ENCODE peak calls at places on chromosomes 11 and 22, in ten cellular contexts. One of them, this sample, is unnamed.

GRCh38 chr11:833849-834311 is 1.1 kb downstream of the CD151 start:
- DNase-seq in mammary epithelial cell: peak
- DNase-seq in adrenal gland: no peak
- DNase-seq in HCT116: no peak
- DNase-seq in brain microvascular endothelial cell: peak
- DNase-seq in psoas muscle: no peak
- DNase-seq in breast epithelium: no peak
- DNase-seq in neural progenitor cell: no peak
- DNase-seq in mesendoderm: no peak
- DNase-seq in fibroblast of pulmonary artery: no peak
- DNase-seq in this sample: no peak

GRCh38 chr11:130022799-130023198 is 20.2 kb upstream of the PRDM10 start:
- DNase-seq in mammary epithelial cell: no peak
- DNase-seq in adrenal gland: no peak
- DNase-seq in HCT116: no peak
- DNase-seq in brain microvascular endothelial cell: no peak
- DNase-seq in psoas muscle: no peak
- DNase-seq in breast epithelium: no peak
- DNase-seq in neural progenitor cell: no peak
- DNase-seq in mesendoderm: no peak
- DNase-seq in fibroblast of pulmonary artery: no peak
- DNase-seq in this sample: no peak

GRCh38 chr22:39308614-39309363 is 10.6 kb downstream of the RPL3 start:
- DNase-seq in mammary epithelial cell: peak
- DNase-seq in adrenal gland: peak
- DNase-seq in HCT116: peak
- DNase-seq in brain microvascular endothelial cell: peak
- DNase-seq in psoas muscle: peak
- DNase-seq in breast epithelium: peak
- DNase-seq in neural progenitor cell: no peak
- DNase-seq in mesendoderm: peak
- DNase-seq in fibroblast of pulmonary artery: peak
- DNase-seq in this sample: peak

GRCh38 chr11:78166832-78167469 is 21.5 kb downstream of the KCTD21 start:
- DNase-seq in mammary epithelial cell: no peak
- DNase-seq in adrenal gland: no peak
- DNase-seq in HCT116: no peak
- DNase-seq in brain microvascular endothelial cell: no peak
- DNase-seq in psoas muscle: no peak
- DNase-seq in breast epithelium: no peak
- DNase-seq in neural progenitor cell: no peak
- DNase-seq in mesendoderm: no peak
- DNase-seq in fibroblast of pulmonary artery: no peak
- DNase-seq in this sample: no peak

GRCh38 chr11:128931661-128932060 is 11.0 kb downstream of the TP53AIP1 start:
- DNase-seq in mammary epithelial cell: peak
- DNase-seq in adrenal gland: no peak
- DNase-seq in HCT116: no peak
- DNase-seq in brain microvascular endothelial cell: no peak
- DNase-seq in psoas muscle: no peak
- DNase-seq in breast epithelium: no peak
- DNase-seq in neural progenitor cell: no peak
- DNase-seq in mesendoderm: no peak
- DNase-seq in fibroblast of pulmonary artery: no peak
- DNase-seq in this sample: no peak

GRCh38 chr11:9313648-9314290 is 624 bp downstream of the TMEM41B start:
- DNase-seq in mammary epithelial cell: peak
- DNase-seq in adrenal gland: no peak
- DNase-seq in HCT116: no peak
- DNase-seq in brain microvascular endothelial cell: no peak
- DNase-seq in psoas muscle: no peak
- DNase-seq in breast epithelium: no peak
- DNase-seq in neural progenitor cell: peak
- DNase-seq in mesendoderm: peak
- DNase-seq in fibroblast of pulmonary artery: peak
- DNase-seq in this sample: no peak

GRCh38 chr22:41175546-41175945 is 29.6 kb upstream of the L3MBTL2 start:
- DNase-seq in mammary epithelial cell: no peak
- DNase-seq in adrenal gland: no peak
- DNase-seq in HCT116: no peak
- DNase-seq in brain microvascular endothelial cell: no peak
- DNase-seq in psoas muscle: no peak
- DNase-seq in breast epithelium: no peak
- DNase-seq in neural progenitor cell: no peak
- DNase-seq in mesendoderm: no peak
- DNase-seq in fibroblast of pulmonary artery: peak
- DNase-seq in this sample: no peak

GRCh38 chr11:131867457-131868257 is 497.2 kb downstream of the NTM start:
- DNase-seq in mammary epithelial cell: peak
- DNase-seq in adrenal gland: peak
- DNase-seq in HCT116: no peak
- DNase-seq in brain microvascular endothelial cell: peak
- DNase-seq in psoas muscle: peak
- DNase-seq in breast epithelium: peak
- DNase-seq in neural progenitor cell: peak
- DNase-seq in mesendoderm: peak
- DNase-seq in fibroblast of pulmonary artery: peak
- DNase-seq in this sample: no peak

GRCh38 chr11:118343981-118344521 is at the start of gene CD3G:
- DNase-seq in mammary epithelial cell: no peak
- DNase-seq in adrenal gland: no peak
- DNase-seq in HCT116: no peak
- DNase-seq in brain microvascular endothelial cell: no peak
- DNase-seq in psoas muscle: no peak
- DNase-seq in breast epithelium: no peak
- DNase-seq in neural progenitor cell: no peak
- DNase-seq in mesendoderm: no peak
- DNase-seq in fibroblast of pulmonary artery: no peak
- DNase-seq in this sample: no peak

GRCh38 chr22:25714070-25714469 is 27.9 kb upstream of the MYO18B start:
- DNase-seq in mammary epithelial cell: no peak
- DNase-seq in adrenal gland: no peak
- DNase-seq in HCT116: no peak
- DNase-seq in brain microvascular endothelial cell: no peak
- DNase-seq in psoas muscle: no peak
- DNase-seq in breast epithelium: no peak
- DNase-seq in neural progenitor cell: no peak
- DNase-seq in mesendoderm: no peak
- DNase-seq in fibroblast of pulmonary artery: no peak
- DNase-seq in this sample: no peak

DNA sequence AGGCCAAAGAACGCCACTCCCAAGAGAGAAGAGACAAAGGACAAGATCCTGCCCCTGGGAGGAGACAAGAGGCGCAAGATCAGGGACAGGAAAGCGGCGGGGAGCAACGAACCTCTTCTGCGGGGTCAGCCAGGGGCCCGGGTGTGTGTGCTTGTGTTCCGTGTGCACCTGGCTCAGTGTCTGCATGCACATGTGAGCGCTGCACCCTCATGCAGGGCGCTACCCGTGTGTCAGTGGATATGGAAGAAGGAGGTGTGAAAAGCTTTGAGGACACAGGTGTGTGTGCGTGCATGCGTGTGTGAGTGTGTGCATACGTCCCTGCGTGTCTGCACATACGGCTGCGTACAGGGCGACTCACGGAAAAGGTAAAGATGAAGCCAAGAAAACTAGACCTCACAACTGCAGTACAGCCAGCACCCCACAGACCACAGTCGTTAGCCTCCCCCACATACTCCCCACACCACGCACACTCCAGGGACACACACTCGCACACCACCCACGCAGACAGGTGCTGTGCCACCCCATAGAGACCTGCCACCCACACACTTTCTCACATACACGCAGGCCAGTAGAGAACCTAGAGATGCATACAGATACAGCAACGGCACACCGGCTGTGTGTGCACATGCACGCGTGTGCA is 11.0 kb upstream of the IGSF9B start:
- DNase-seq in mammary epithelial cell: no peak
- DNase-seq in adrenal gland: no peak
- DNase-seq in HCT116: no peak
- DNase-seq in brain microvascular endothelial cell: no peak
- DNase-seq in psoas muscle: no peak
- DNase-seq in breast epithelium: no peak
- DNase-seq in neural progenitor cell: no peak
- DNase-seq in mesendoderm: no peak
- DNase-seq in fibroblast of pulmonary artery: no peak
- DNase-seq in this sample: no peak
- H3K4me3 ChIP-seq in mammary epithelial cell: no peak
- H3K4me3 ChIP-seq in adrenal gland: no peak
- H3K4me3 ChIP-seq in HCT116: peak
- H3K4me3 ChIP-seq in brain microvascular endothelial cell: no peak
- H3K4me3 ChIP-seq in psoas muscle: peak
- H3K4me3 ChIP-seq in breast epithelium: no peak
- H3K4me3 ChIP-seq in neural progenitor cell: no peak
- H3K4me3 ChIP-seq in mesendoderm: no peak
- H3K4me3 ChIP-seq in fibroblast of pulmonary artery: no peak
- H3K4me3 ChIP-seq in this sample: no peak

GRCh38 chr22:21951062-21951461 is 1.6 kb downstream of the PPM1F start:
- DNase-seq in mammary epithelial cell: no peak
- DNase-seq in adrenal gland: no peak
- DNase-seq in HCT116: no peak
- DNase-seq in brain microvascular endothelial cell: no peak
- DNase-seq in psoas muscle: no peak
- DNase-seq in breast epithelium: no peak
- DNase-seq in neural progenitor cell: no peak
- DNase-seq in mesendoderm: no peak
- DNase-seq in fibroblast of pulmonary artery: no peak
- DNase-seq in this sample: no peak

GRCh38 chr22:21949948-21950347 is 2.7 kb downstream of the PPM1F start:
- DNase-seq in mammary epithelial cell: no peak
- DNase-seq in adrenal gland: no peak
- DNase-seq in HCT116: no peak
- DNase-seq in brain microvascular endothelial cell: no peak
- DNase-seq in psoas muscle: no peak
- DNase-seq in breast epithelium: no peak
- DNase-seq in neural progenitor cell: no peak
- DNase-seq in mesendoderm: no peak
- DNase-seq in fibroblast of pulmonary artery: no peak
- DNase-seq in this sample: no peak

GRCh38 chr22:21949569-21949918 is 3.1 kb downstream of the PPM1F start:
- DNase-seq in mammary epithelial cell: no peak
- DNase-seq in adrenal gland: no peak
- DNase-seq in HCT116: no peak
- DNase-seq in brain microvascular endothelial cell: no peak
- DNase-seq in psoas muscle: no peak
- DNase-seq in breast epithelium: no peak
- DNase-seq in neural progenitor cell: no peak
- DNase-seq in mesendoderm: no peak
- DNase-seq in fibroblast of pulmonary artery: no peak
- DNase-seq in this sample: no peak

GRCh38 chr22:21951931-21952465 is 650 bp downstream of the PPM1F start:
- DNase-seq in mammary epithelial cell: peak
- DNase-seq in adrenal gland: peak
- DNase-seq in HCT116: no peak
- DNase-seq in brain microvascular endothelial cell: peak
- DNase-seq in psoas muscle: peak
- DNase-seq in breast epithelium: no peak
- DNase-seq in neural progenitor cell: peak
- DNase-seq in mesendoderm: peak
- DNase-seq in fibroblast of pulmonary artery: peak
- DNase-seq in this sample: peak

GRCh38 chr22:21952586-21953571 is at the start of gene PPM1F:
- DNase-seq in mammary epithelial cell: peak
- DNase-seq in adrenal gland: peak
- DNase-seq in HCT116: no peak
- DNase-seq in brain microvascular endothelial cell: peak
- DNase-seq in psoas muscle: peak
- DNase-seq in breast epithelium: peak
- DNase-seq in neural progenitor cell: peak
- DNase-seq in mesendoderm: peak
- DNase-seq in fibroblast of pulmonary artery: peak
- DNase-seq in this sample: peak
- H3K4me3 ChIP-seq in mammary epithelial cell: peak
- H3K4me3 ChIP-seq in adrenal gland: peak
- H3K4me3 ChIP-seq in HCT116: peak
- H3K4me3 ChIP-seq in brain microvascular endothelial cell: peak
- H3K4me3 ChIP-seq in psoas muscle: peak
- H3K4me3 ChIP-seq in breast epithelium: peak
- H3K4me3 ChIP-seq in neural progenitor cell: peak
- H3K4me3 ChIP-seq in mesendoderm: peak
- H3K4me3 ChIP-seq in fibroblast of pulmonary artery: peak
- H3K4me3 ChIP-seq in this sample: peak

GRCh38 chr22:49959782-49960158 is 802 bp upstream of the PIM3 start:
- DNase-seq in mammary epithelial cell: peak
- DNase-seq in adrenal gland: peak
- DNase-seq in HCT116: no peak
- DNase-seq in brain microvascular endothelial cell: no peak
- DNase-seq in psoas muscle: peak
- DNase-seq in breast epithelium: no peak
- DNase-seq in neural progenitor cell: no peak
- DNase-seq in mesendoderm: no peak
- DNase-seq in fibroblast of pulmonary artery: no peak
- DNase-seq in this sample: peak

GRCh38 chr22:49957826-49958461 is 2.6 kb upstream of the PIM3 start:
- DNase-seq in mammary epithelial cell: no peak
- DNase-seq in adrenal gland: peak
- DNase-seq in HCT116: no peak
- DNase-seq in brain microvascular endothelial cell: no peak
- DNase-seq in psoas muscle: peak
- DNase-seq in breast epithelium: no peak
- DNase-seq in neural progenitor cell: no peak
- DNase-seq in mesendoderm: no peak
- DNase-seq in fibroblast of pulmonary artery: no peak
- DNase-seq in this sample: peak

GRCh38 chr22:49960159-49960966 is at the start of gene PIM3:
- DNase-seq in mammary epithelial cell: peak
- DNase-seq in adrenal gland: peak
- DNase-seq in HCT116: peak
- DNase-seq in brain microvascular endothelial cell: peak
- DNase-seq in psoas muscle: peak
- DNase-seq in breast epithelium: peak
- DNase-seq in neural progenitor cell: peak
- DNase-seq in mesendoderm: peak
- DNase-seq in fibroblast of pulmonary artery: peak
- DNase-seq in this sample: peak

GRCh38 chr22:49958462-49958921 is 2.1 kb upstream of the PIM3 start:
- DNase-seq in mammary epithelial cell: no peak
- DNase-seq in adrenal gland: peak
- DNase-seq in HCT116: no peak
- DNase-seq in brain microvascular endothelial cell: no peak
- DNase-seq in psoas muscle: peak
- DNase-seq in breast epithelium: no peak
- DNase-seq in neural progenitor cell: no peak
- DNase-seq in mesendoderm: no peak
- DNase-seq in fibroblast of pulmonary artery: no peak
- DNase-seq in this sample: no peak

GRCh38 chr22:49958961-49959781 is 1.4 kb upstream of the PIM3 start:
- DNase-seq in mammary epithelial cell: no peak
- DNase-seq in adrenal gland: peak
- DNase-seq in HCT116: no peak
- DNase-seq in brain microvascular endothelial cell: peak
- DNase-seq in psoas muscle: peak
- DNase-seq in breast epithelium: no peak
- DNase-seq in neural progenitor cell: peak
- DNase-seq in mesendoderm: no peak
- DNase-seq in fibroblast of pulmonary artery: no peak
- DNase-seq in this sample: peak
- H3K4me3 ChIP-seq in mammary epithelial cell: peak
- H3K4me3 ChIP-seq in adrenal gland: peak
- H3K4me3 ChIP-seq in HCT116: peak
- H3K4me3 ChIP-seq in brain microvascular endothelial cell: no peak
- H3K4me3 ChIP-seq in psoas muscle: peak
- H3K4me3 ChIP-seq in breast epithelium: peak
- H3K4me3 ChIP-seq in neural progenitor cell: peak
- H3K4me3 ChIP-seq in mesendoderm: no peak
- H3K4me3 ChIP-seq in fibroblast of pulmonary artery: no peak
- H3K4me3 ChIP-seq in this sample: peak

GRCh38 chr11:72225411-72225951 is 914 bp downstream of the INPPL1 start:
- DNase-seq in mammary epithelial cell: peak
- DNase-seq in adrenal gland: no peak
- DNase-seq in HCT116: no peak
- DNase-seq in brain microvascular endothelial cell: no peak
- DNase-seq in psoas muscle: no peak
- DNase-seq in breast epithelium: peak
- DNase-seq in neural progenitor cell: peak
- DNase-seq in mesendoderm: peak
- DNase-seq in fibroblast of pulmonary artery: no peak
- DNase-seq in this sample: no peak
- H3K4me3 ChIP-seq in mammary epithelial cell: peak
- H3K4me3 ChIP-seq in adrenal gland: peak
- H3K4me3 ChIP-seq in HCT116: peak
- H3K4me3 ChIP-seq in brain microvascular endothelial cell: peak
- H3K4me3 ChIP-seq in psoas muscle: peak
- H3K4me3 ChIP-seq in breast epithelium: peak
- H3K4me3 ChIP-seq in neural progenitor cell: peak
- H3K4me3 ChIP-seq in mesendoderm: peak
- H3K4me3 ChIP-seq in fibroblast of pulmonary artery: peak
- H3K4me3 ChIP-seq in this sample: peak

This sample was measured in upper lobe of left lung.